ENCODE peak calls at places on chromosomes 2 and 18, in nine cellular contexts. One of them, this sample, is unnamed.

GRCh38 chr18:3869848-3870247 is 419.9 kb downstream of the TGIF1 start:
- DNase-seq in NCI-H1105: peak; percentile 6
- DNase-seq in iPS DF 6.9: peak; percentile 18
- DNase-seq in GM12865: peak; percentile 16
- DNase-seq in activated naive CD4-positive, alpha-beta T cell treated with anti-CD3 and anti-CD28 coated beads, Interleukin-2, amount 10 ng/mL, durations not matched to agents 7 days and 5 days: no peak
- DNase-seq in thoracic aorta: no peak
- DNase-seq in smooth muscle cell of the brain vasculature: peak; percentile 6
- DNase-seq in Daoy: peak; percentile 13
- DNase-seq in CD4-positive, alpha-beta T cell: no peak
- DNase-seq in this sample: no peak

GRCh38 chr2:232240896-232241295 is 137.7 kb upstream of the ALPP start:
- DNase-seq in smooth muscle cell of the brain vasculature: no peak
- DNase-seq in NCI-H1105: no peak
- DNase-seq in activated naive CD4-positive, alpha-beta T cell treated with anti-CD3 and anti-CD28 coated beads, Interleukin-2, amount 10 ng/mL, durations not matched to agents 7 days and 5 days: no peak
- DNase-seq in GM12865: no peak
- DNase-seq in thoracic aorta: no peak
- DNase-seq in CD4-positive, alpha-beta T cell: no peak
- DNase-seq in iPS DF 6.9: no peak
- DNase-seq in Daoy: no peak
- DNase-seq in this sample: no peak

GRCh38 chr18:41881285-41881684 is 73.7 kb upstream of the PIK3C3 start:
- DNase-seq in NCI-H1105: no peak
- DNase-seq in activated naive CD4-positive, alpha-beta T cell treated with anti-CD3 and anti-CD28 coated beads, Interleukin-2, amount 10 ng/mL, durations not matched to agents 7 days and 5 days: no peak
- DNase-seq in CD4-positive, alpha-beta T cell: no peak
- DNase-seq in Daoy: no peak
- DNase-seq in GM12865: no peak
- DNase-seq in iPS DF 6.9: no peak
- DNase-seq in thoracic aorta: no peak
- DNase-seq in smooth muscle cell of the brain vasculature: no peak
- DNase-seq in this sample: no peak

GRCh38 chr2:127086800-127087737 is 19.9 kb downstream of the BIN1 start:
- DNase-seq in activated naive CD4-positive, alpha-beta T cell treated with anti-CD3 and anti-CD28 coated beads, Interleukin-2, amount 10 ng/mL, durations not matched to agents 7 days and 5 days: no peak
- DNase-seq in NCI-H1105: no peak
- DNase-seq in GM12865: peak; percentile 89
- DNase-seq in Daoy: peak; percentile 84
- DNase-seq in smooth muscle cell of the brain vasculature: peak; percentile 92
- DNase-seq in iPS DF 6.9: no peak
- DNase-seq in thoracic aorta: no peak
- DNase-seq in CD4-positive, alpha-beta T cell: no peak
- DNase-seq in this sample: no peak

GRCh38 chr2:98782570-98782969 is 51.6 kb upstream of the MGAT4A start:
- DNase-seq in GM12865: no peak
- DNase-seq in iPS DF 6.9: no peak
- DNase-seq in NCI-H1105: no peak
- DNase-seq in thoracic aorta: no peak
- DNase-seq in smooth muscle cell of the brain vasculature: no peak
- DNase-seq in CD4-positive, alpha-beta T cell: no peak
- DNase-seq in Daoy: no peak
- DNase-seq in activated naive CD4-positive, alpha-beta T cell treated with anti-CD3 and anti-CD28 coated beads, Interleukin-2, amount 10 ng/mL, durations not matched to agents 7 days and 5 days: no peak
- DNase-seq in this sample: no peak

GRCh38 chr2:19540739-19541503 is 182.5 kb upstream of the OSR1 start:
- DNase-seq in CD4-positive, alpha-beta T cell: no peak
- DNase-seq in activated naive CD4-positive, alpha-beta T cell treated with anti-CD3 and anti-CD28 coated beads, Interleukin-2, amount 10 ng/mL, durations not matched to agents 7 days and 5 days: no peak
- DNase-seq in GM12865: peak; percentile 24
- DNase-seq in NCI-H1105: no peak
- DNase-seq in smooth muscle cell of the brain vasculature: no peak
- DNase-seq in iPS DF 6.9: no peak
- DNase-seq in Daoy: peak; percentile 50
- DNase-seq in thoracic aorta: no peak
- DNase-seq in this sample: no peak

GRCh38 chr2:43754180-43754579 is 19.7 kb upstream of the DYNC2LI1 start:
- DNase-seq in CD4-positive, alpha-beta T cell: no peak
- DNase-seq in thoracic aorta: no peak
- DNase-seq in smooth muscle cell of the brain vasculature: no peak
- DNase-seq in iPS DF 6.9: no peak
- DNase-seq in Daoy: peak; percentile 13
- DNase-seq in NCI-H1105: no peak
- DNase-seq in GM12865: no peak
- DNase-seq in activated naive CD4-positive, alpha-beta T cell treated with anti-CD3 and anti-CD28 coated beads, Interleukin-2, amount 10 ng/mL, durations not matched to agents 7 days and 5 days: no peak
- DNase-seq in this sample: no peak

GRCh38 chr18:31049189-31049588 is 6.6 kb upstream of the DSC3 start:
- DNase-seq in Daoy: no peak
- DNase-seq in iPS DF 6.9: no peak
- DNase-seq in thoracic aorta: no peak
- DNase-seq in smooth muscle cell of the brain vasculature: no peak
- DNase-seq in GM12865: peak; percentile 27
- DNase-seq in CD4-positive, alpha-beta T cell: no peak
- DNase-seq in activated naive CD4-positive, alpha-beta T cell treated with anti-CD3 and anti-CD28 coated beads, Interleukin-2, amount 10 ng/mL, durations not matched to agents 7 days and 5 days: no peak
- DNase-seq in NCI-H1105: peak; percentile 85
- DNase-seq in this sample: no peak

GRCh38 chr2:12721571-12722444 is 5.1 kb downstream of the TRIB2 start:
- DNase-seq in GM12865: peak; percentile 51
- DNase-seq in iPS DF 6.9: no peak
- DNase-seq in Daoy: peak; percentile 48
- DNase-seq in smooth muscle cell of the brain vasculature: no peak
- DNase-seq in NCI-H1105: no peak
- DNase-seq in CD4-positive, alpha-beta T cell: no peak
- DNase-seq in activated naive CD4-positive, alpha-beta T cell treated with anti-CD3 and anti-CD28 coated beads, Interleukin-2, amount 10 ng/mL, durations not matched to agents 7 days and 5 days: no peak
- DNase-seq in thoracic aorta: no peak
- DNase-seq in this sample: no peak

GRCh38 chr2:216134958-216135541 is 25.9 kb downstream of the XRCC5 start:
- DNase-seq in activated naive CD4-positive, alpha-beta T cell treated with anti-CD3 and anti-CD28 coated beads, Interleukin-2, amount 10 ng/mL, durations not matched to agents 7 days and 5 days: no peak
- DNase-seq in GM12865: no peak
- DNase-seq in smooth muscle cell of the brain vasculature: no peak
- DNase-seq in Daoy: no peak
- DNase-seq in thoracic aorta: no peak
- DNase-seq in CD4-positive, alpha-beta T cell: no peak
- DNase-seq in iPS DF 6.9: no peak
- DNase-seq in NCI-H1105: no peak
- DNase-seq in this sample: no peak

GRCh38 chr2:37625781-37626548 is 45.5 kb downstream of the CDC42EP3 start:
- DNase-seq in CD4-positive, alpha-beta T cell: peak; percentile 39
- DNase-seq in thoracic aorta: no peak
- DNase-seq in NCI-H1105: no peak
- DNase-seq in iPS DF 6.9: no peak
- DNase-seq in Daoy: peak; percentile 75
- DNase-seq in GM12865: peak; percentile 87
- DNase-seq in activated naive CD4-positive, alpha-beta T cell treated with anti-CD3 and anti-CD28 coated beads, Interleukin-2, amount 10 ng/mL, durations not matched to agents 7 days and 5 days: peak; percentile 65
- DNase-seq in smooth muscle cell of the brain vasculature: no peak
- DNase-seq in this sample: peak; percentile 38

GRCh38 chr2:74045454-74045853 is 60.7 kb downstream of the TET3 start:
- DNase-seq in smooth muscle cell of the brain vasculature: no peak
- DNase-seq in activated naive CD4-positive, alpha-beta T cell treated with anti-CD3 and anti-CD28 coated beads, Interleukin-2, amount 10 ng/mL, durations not matched to agents 7 days and 5 days: no peak
- DNase-seq in thoracic aorta: no peak
- DNase-seq in iPS DF 6.9: no peak
- DNase-seq in NCI-H1105: no peak
- DNase-seq in Daoy: no peak
- DNase-seq in CD4-positive, alpha-beta T cell: no peak
- DNase-seq in GM12865: no peak
- DNase-seq in this sample: no peak

GRCh38 chr2:31335921-31336570 is 78.5 kb downstream of the XDH start:
- DNase-seq in thoracic aorta: no peak
- DNase-seq in NCI-H1105: no peak
- DNase-seq in CD4-positive, alpha-beta T cell: no peak
- DNase-seq in smooth muscle cell of the brain vasculature: no peak
- DNase-seq in iPS DF 6.9: no peak
- DNase-seq in GM12865: no peak
- DNase-seq in activated naive CD4-positive, alpha-beta T cell treated with anti-CD3 and anti-CD28 coated beads, Interleukin-2, amount 10 ng/mL, durations not matched to agents 7 days and 5 days: no peak
- DNase-seq in Daoy: peak; percentile 87
- DNase-seq in this sample: no peak

GRCh38 chr2:16068233-16068940 is 128.0 kb downstream of the MYCN start:
- DNase-seq in GM12865: no peak
- DNase-seq in smooth muscle cell of the brain vasculature: no peak
- DNase-seq in CD4-positive, alpha-beta T cell: no peak
- DNase-seq in NCI-H1105: no peak
- DNase-seq in thoracic aorta: no peak
- DNase-seq in iPS DF 6.9: no peak
- DNase-seq in Daoy: no peak
- DNase-seq in activated naive CD4-positive, alpha-beta T cell treated with anti-CD3 and anti-CD28 coated beads, Interleukin-2, amount 10 ng/mL, durations not matched to agents 7 days and 5 days: no peak
- DNase-seq in this sample: no peak

GRCh38 chr2:182836451-182836850 is 30.0 kb downstream of the FRZB start:
- DNase-seq in thoracic aorta: no peak
- DNase-seq in NCI-H1105: no peak
- DNase-seq in CD4-positive, alpha-beta T cell: no peak
- DNase-seq in GM12865: no peak
- DNase-seq in smooth muscle cell of the brain vasculature: no peak
- DNase-seq in Daoy: no peak
- DNase-seq in activated naive CD4-positive, alpha-beta T cell treated with anti-CD3 and anti-CD28 coated beads, Interleukin-2, amount 10 ng/mL, durations not matched to agents 7 days and 5 days: no peak
- DNase-seq in iPS DF 6.9: no peak
- DNase-seq in this sample: no peak

GRCh38 chr2:3171564-3172264 is 205.9 kb downstream of the EIPR1 start:
- DNase-seq in CD4-positive, alpha-beta T cell: no peak
- DNase-seq in iPS DF 6.9: no peak
- DNase-seq in activated naive CD4-positive, alpha-beta T cell treated with anti-CD3 and anti-CD28 coated beads, Interleukin-2, amount 10 ng/mL, durations not matched to agents 7 days and 5 days: no peak
- DNase-seq in Daoy: no peak
- DNase-seq in GM12865: no peak
- DNase-seq in thoracic aorta: no peak
- DNase-seq in smooth muscle cell of the brain vasculature: no peak
- DNase-seq in NCI-H1105: no peak
- DNase-seq in this sample: no peak

GRCh38 chr2:58594762-58595161 is 353.6 kb upstream of the FANCL start:
- DNase-seq in NCI-H1105: no peak
- DNase-seq in thoracic aorta: no peak
- DNase-seq in smooth muscle cell of the brain vasculature: no peak
- DNase-seq in CD4-positive, alpha-beta T cell: no peak
- DNase-seq in Daoy: no peak
- DNase-seq in activated naive CD4-positive, alpha-beta T cell treated with anti-CD3 and anti-CD28 coated beads, Interleukin-2, amount 10 ng/mL, durations not matched to agents 7 days and 5 days: no peak
- DNase-seq in GM12865: no peak
- DNase-seq in iPS DF 6.9: no peak
- DNase-seq in this sample: no peak

GRCh38 chr2:112869258-112869842 is 32.8 kb upstream of the IL1B start:
- DNase-seq in thoracic aorta: no peak
- DNase-seq in iPS DF 6.9: no peak
- DNase-seq in Daoy: peak; percentile 97
- DNase-seq in smooth muscle cell of the brain vasculature: no peak
- DNase-seq in activated naive CD4-positive, alpha-beta T cell treated with anti-CD3 and anti-CD28 coated beads, Interleukin-2, amount 10 ng/mL, durations not matched to agents 7 days and 5 days: peak; percentile 26
- DNase-seq in CD4-positive, alpha-beta T cell: no peak
- DNase-seq in NCI-H1105: peak; percentile 92
- DNase-seq in GM12865: peak; percentile 22
- DNase-seq in this sample: no peak

GRCh38 chr2:199503148-199503547 is 45.4 kb upstream of the SATB2 start:
- DNase-seq in iPS DF 6.9: no peak
- DNase-seq in Daoy: no peak
- DNase-seq in NCI-H1105: no peak
- DNase-seq in GM12865: no peak
- DNase-seq in activated naive CD4-positive, alpha-beta T cell treated with anti-CD3 and anti-CD28 coated beads, Interleukin-2, amount 10 ng/mL, durations not matched to agents 7 days and 5 days: no peak
- DNase-seq in smooth muscle cell of the brain vasculature: no peak
- DNase-seq in CD4-positive, alpha-beta T cell: no peak
- DNase-seq in thoracic aorta: no peak
- DNase-seq in this sample: no peak

GRCh38 chr2:182763311-182763912 is 47.4 kb downstream of the DNAJC10 start:
- DNase-seq in Daoy: peak; percentile 14
- DNase-seq in activated naive CD4-positive, alpha-beta T cell treated with anti-CD3 and anti-CD28 coated beads, Interleukin-2, amount 10 ng/mL, durations not matched to agents 7 days and 5 days: no peak
- DNase-seq in iPS DF 6.9: no peak
- DNase-seq in CD4-positive, alpha-beta T cell: no peak
- DNase-seq in NCI-H1105: peak; percentile 9
- DNase-seq in GM12865: peak; percentile 48
- DNase-seq in thoracic aorta: no peak
- DNase-seq in smooth muscle cell of the brain vasculature: no peak
- DNase-seq in this sample: no peak

GRCh38 chr2:23508066-23508390 is 123.0 kb downstream of the KLHL29 start:
- DNase-seq in thoracic aorta: no peak
- DNase-seq in activated naive CD4-positive, alpha-beta T cell treated with anti-CD3 and anti-CD28 coated beads, Interleukin-2, amount 10 ng/mL, durations not matched to agents 7 days and 5 days: no peak
- DNase-seq in NCI-H1105: no peak
- DNase-seq in smooth muscle cell of the brain vasculature: no peak
- DNase-seq in GM12865: no peak
- DNase-seq in Daoy: no peak
- DNase-seq in iPS DF 6.9: no peak
- DNase-seq in CD4-positive, alpha-beta T cell: no peak
- DNase-seq in this sample: no peak

GRCh38 chr2:215625207-215625606 is 189.3 kb upstream of the FN1 start:
- DNase-seq in Daoy: no peak
- DNase-seq in NCI-H1105: no peak
- DNase-seq in activated naive CD4-positive, alpha-beta T cell treated with anti-CD3 and anti-CD28 coated beads, Interleukin-2, amount 10 ng/mL, durations not matched to agents 7 days and 5 days: no peak
- DNase-seq in thoracic aorta: no peak
- DNase-seq in iPS DF 6.9: no peak
- DNase-seq in CD4-positive, alpha-beta T cell: no peak
- DNase-seq in GM12865: no peak
- DNase-seq in smooth muscle cell of the brain vasculature: no peak
- DNase-seq in this sample: no peak

GRCh38 chr18:58054041-58054733 is 10.2 kb downstream of the NEDD4L start:
- DNase-seq in GM12865: no peak
- DNase-seq in smooth muscle cell of the brain vasculature: no peak
- DNase-seq in iPS DF 6.9: no peak
- DNase-seq in Daoy: peak; percentile 40
- DNase-seq in NCI-H1105: no peak
- DNase-seq in activated naive CD4-positive, alpha-beta T cell treated with anti-CD3 and anti-CD28 coated beads, Interleukin-2, amount 10 ng/mL, durations not matched to agents 7 days and 5 days: no peak
- DNase-seq in CD4-positive, alpha-beta T cell: no peak
- DNase-seq in thoracic aorta: no peak
- DNase-seq in this sample: no peak

GRCh38 chr18:58578835-58579560 is 49.9 kb downstream of the ALPK2 start:
- DNase-seq in Daoy: peak; percentile 54
- DNase-seq in thoracic aorta: no peak
- DNase-seq in iPS DF 6.9: no peak
- DNase-seq in NCI-H1105: no peak
- DNase-seq in activated naive CD4-positive, alpha-beta T cell treated with anti-CD3 and anti-CD28 coated beads, Interleukin-2, amount 10 ng/mL, durations not matched to agents 7 days and 5 days: no peak
- DNase-seq in CD4-positive, alpha-beta T cell: no peak
- DNase-seq in smooth muscle cell of the brain vasculature: no peak
- DNase-seq in GM12865: no peak
- DNase-seq in this sample: no peak

GRCh38 chr2:29207352-29207751 is 92.1 kb downstream of the CLIP4 start:
- DNase-seq in CD4-positive, alpha-beta T cell: no peak
- DNase-seq in GM12865: no peak
- DNase-seq in Daoy: no peak
- DNase-seq in iPS DF 6.9: no peak
- DNase-seq in activated naive CD4-positive, alpha-beta T cell treated with anti-CD3 and anti-CD28 coated beads, Interleukin-2, amount 10 ng/mL, durations not matched to agents 7 days and 5 days: no peak
- DNase-seq in NCI-H1105: no peak
- DNase-seq in thoracic aorta: no peak
- DNase-seq in smooth muscle cell of the brain vasculature: no peak
- DNase-seq in this sample: no peak

GRCh38 chr2:238313991-238314350 is 6.3 kb upstream of the TRAF3IP1 start:
- DNase-seq in thoracic aorta: no peak
- DNase-seq in smooth muscle cell of the brain vasculature: no peak
- DNase-seq in GM12865: no peak
- DNase-seq in activated naive CD4-positive, alpha-beta T cell treated with anti-CD3 and anti-CD28 coated beads, Interleukin-2, amount 10 ng/mL, durations not matched to agents 7 days and 5 days: no peak
- DNase-seq in NCI-H1105: no peak
- DNase-seq in iPS DF 6.9: no peak
- DNase-seq in CD4-positive, alpha-beta T cell: no peak
- DNase-seq in Daoy: no peak
- DNase-seq in this sample: no peak

GRCh38 chr2:67574230-67574629 is 177.1 kb downstream of the ETAA1 start:
- DNase-seq in CD4-positive, alpha-beta T cell: no peak
- DNase-seq in iPS DF 6.9: no peak
- DNase-seq in NCI-H1105: no peak
- DNase-seq in thoracic aorta: no peak
- DNase-seq in activated naive CD4-positive, alpha-beta T cell treated with anti-CD3 and anti-CD28 coated beads, Interleukin-2, amount 10 ng/mL, durations not matched to agents 7 days and 5 days: no peak
- DNase-seq in smooth muscle cell of the brain vasculature: no peak
- DNase-seq in Daoy: peak; percentile 28
- DNase-seq in GM12865: no peak
- DNase-seq in this sample: no peak

GRCh38 chr2:27261926-27262298 is 935 bp downstream of the SLC30A3 start:
- DNase-seq in GM12865: no peak
- DNase-seq in CD4-positive, alpha-beta T cell: no peak
- DNase-seq in NCI-H1105: no peak
- DNase-seq in activated naive CD4-positive, alpha-beta T cell treated with anti-CD3 and anti-CD28 coated beads, Interleukin-2, amount 10 ng/mL, durations not matched to agents 7 days and 5 days: no peak
- DNase-seq in thoracic aorta: no peak
- DNase-seq in Daoy: no peak
- DNase-seq in smooth muscle cell of the brain vasculature: no peak
- DNase-seq in iPS DF 6.9: no peak
- DNase-seq in this sample: no peak

GRCh38 chr2:96113367-96113677 is 3.0 kb downstream of the ADRA2B start:
- DNase-seq in smooth muscle cell of the brain vasculature: no peak
- DNase-seq in NCI-H1105: no peak
- DNase-seq in thoracic aorta: no peak
- DNase-seq in Daoy: no peak
- DNase-seq in GM12865: peak; percentile 26
- DNase-seq in CD4-positive, alpha-beta T cell: no peak
- DNase-seq in iPS DF 6.9: no peak
- DNase-seq in activated naive CD4-positive, alpha-beta T cell treated with anti-CD3 and anti-CD28 coated beads, Interleukin-2, amount 10 ng/mL, durations not matched to agents 7 days and 5 days: peak; percentile 35
- DNase-seq in this sample: peak; percentile 24

GRCh38 chr2:146128216-146128615 is 1608.3 kb upstream of the ZEB2 start:
- DNase-seq in NCI-H1105: no peak
- DNase-seq in CD4-positive, alpha-beta T cell: no peak
- DNase-seq in iPS DF 6.9: no peak
- DNase-seq in thoracic aorta: no peak
- DNase-seq in GM12865: no peak
- DNase-seq in Daoy: no peak
- DNase-seq in smooth muscle cell of the brain vasculature: no peak
- DNase-seq in activated naive CD4-positive, alpha-beta T cell treated with anti-CD3 and anti-CD28 coated beads, Interleukin-2, amount 10 ng/mL, durations not matched to agents 7 days and 5 days: no peak
- DNase-seq in this sample: no peak

GRCh38 chr2:118705032-118705431 is 142.4 kb downstream of the EN1 start:
- DNase-seq in smooth muscle cell of the brain vasculature: no peak
- DNase-seq in Daoy: no peak
- DNase-seq in NCI-H1105: no peak
- DNase-seq in iPS DF 6.9: no peak
- DNase-seq in GM12865: no peak
- DNase-seq in activated naive CD4-positive, alpha-beta T cell treated with anti-CD3 and anti-CD28 coated beads, Interleukin-2, amount 10 ng/mL, durations not matched to agents 7 days and 5 days: no peak
- DNase-seq in thoracic aorta: no peak
- DNase-seq in CD4-positive, alpha-beta T cell: no peak
- DNase-seq in this sample: no peak